ENCODE peak calls at places on chromosomes 11 and 22, in six cellular contexts. L, N, U, R, O and A are unnamed samples.

GRCh38 chr11:15911377-15912044 is 444.8 kb downstream of the SOX6 start:
- DNase-seq in N (no peak), U (no peak), L (no peak), O (peak; percentile 19), R (no peak), A (peak; percentile 75)

GRCh38 chr11:73185680-73186293 is 32.3 kb upstream of the P2RY2 start:
- DNase-seq in R (no peak), O (peak; percentile 79), N (no peak), U (no peak), L (peak; percentile 49), A (no peak)

GRCh38 chr22:33923660-33924246 is 3.5 kb upstream of the LARGE1 start:
- DNase-seq in U (peak; percentile 67), R (peak; percentile 22), N (no peak), L (peak; percentile 75), O (peak; percentile 74), A (no peak)

GRCh38 chr22:18962308-18962635 is 26.2 kb upstream of the PRODH start:
- DNase-seq in R (no peak), L (no peak), N (no peak), U (no peak), O (no peak), A (no peak)

GRCh38 chr11:19445771-19446170 is 205.0 kb upstream of the E2F8 start:
- DNase-seq in L (no peak), U (no peak), N (no peak), R (no peak), O (no peak), A (no peak)

GRCh38 chr11:8833568-8834275 is 77.3 kb upstream of the AKIP1 start:
- DNase-seq in O (no peak), N (no peak), L (peak; percentile 24), R (no peak), U (no peak), A (no peak)

GRCh38 chr11:111429066-111429506 is 50.0 kb upstream of the POU2AF1 start:
- DNase-seq in N (no peak), U (no peak), O (peak; percentile 63), L (peak; percentile 81), R (peak; percentile 38), A (no peak)

GRCh38 chr11:110939471-110939870 is 227.2 kb upstream of the ARHGAP20 start:
- DNase-seq in O (no peak), U (no peak), N (no peak), L (no peak), R (no peak), A (no peak)

GRCh38 chr11:67437082-67437821 is at the start of gene PTPRCAP:
- DNase-seq in R (peak; percentile 35), U (no peak), N (no peak), O (no peak), L (no peak), A (no peak)

GRCh38 chr22:42799462-42800405 is 57.3 kb downstream of the ARFGAP3 start:
- DNase-seq in U (no peak), L (no peak), R (no peak), N (no peak), O (no peak), A (no peak)

GRCh38 chr11:65500262-65501004 is 1.6 kb downstream of the MALAT1 start:
- DNase-seq in R (no peak), U (no peak), N (no peak), O (peak; percentile 69), L (peak; percentile 78), A (peak; percentile 54)

GRCh38 chr11:24619900-24620299 is 123.0 kb downstream of the LUZP2 start:
- DNase-seq in N (no peak), U (no peak), R (no peak), L (no peak), O (no peak), A (no peak)

GRCh38 chr11:87878373-87878779 is 296.9 kb downstream of the RAB38 start:
- DNase-seq in O (peak; percentile 42), U (no peak), R (peak; percentile 14), L (no peak), N (no peak), A (no peak)

GRCh38 chr11:110774138-110775014 is 62.1 kb upstream of the ARHGAP20 start:
- DNase-seq in U (no peak), R (no peak), L (no peak), N (no peak), O (no peak), A (no peak)

GRCh38 chr11:118098996-118099837 is 12.5 kb upstream of the SMIM35 start:
- DNase-seq in R (no peak), N (no peak), U (no peak), O (no peak), L (peak; percentile 54), A (no peak)

GRCh38 chr11:61062181-61062955 is 39.9 kb upstream of the CD5 start:
- DNase-seq in R (no peak), O (no peak), N (no peak), U (no peak), L (peak; percentile 35), A (no peak)

GRCh38 chr11:86802601-86803051 is 2.3 kb downstream of the PRSS23 start:
- DNase-seq in O (peak; percentile 84), U (peak; percentile 37), L (no peak), R (no peak), N (no peak), A (no peak)

GRCh38 chr11:100769165-100769564 is 82.1 kb downstream of the ARHGAP42 start:
- DNase-seq in L (no peak), O (no peak), N (no peak), R (no peak), U (no peak), A (no peak)

GRCh38 chr22:42985541-42985925 is 29.4 kb downstream of the PACSIN2 start:
- DNase-seq in R (no peak), O (no peak), U (no peak), L (peak; percentile 5), N (no peak), A (no peak)